ENCODE peak calls at places on chromosome 3, in seven cellular contexts. W is heart right ventricle, K is B cell, H is AG04449, X is lower lobe of right lung, G is progenitor cell of endocrine pancreas, P is GM13977. V is an unnamed sample.

GRCh38 chr3:134373942-134374790 is at the start of gene AMOTL2:
- DNase-seq in K (peak; percentile 4), X (peak; percentile 91), P (peak; percentile 72), G (peak; percentile 89), W (peak; percentile 89), H (peak; percentile 82), V (peak; percentile 99)

GRCh38 chr3:28077566-28077965 is 163.9 kb upstream of the CMC1 start:
- DNase-seq in H (no peak), X (no peak), P (no peak), G (no peak), W (no peak), K (no peak), V (peak; percentile 18)

GRCh38 chr3:14406336-14406735 is 3.9 kb downstream of the SLC6A6 start:
- DNase-seq in H (no peak), P (no peak), W (no peak), G (no peak), X (no peak), K (no peak), V (no peak)

GRCh38 chr3:135966349-135966695 is 794 bp downstream of the PPP2R3A start:
- DNase-seq in W (no peak), P (no peak), K (no peak), X (no peak), H (no peak), G (peak; percentile 44), V (no peak)

GRCh38 chr3:60743631-60744164 is 507.6 kb downstream of the FHIT start:
- DNase-seq in H (no peak), K (peak; percentile 2), X (no peak), W (no peak), G (no peak), P (no peak), V (no peak)

GRCh38 chr3:48507256-48508061 is 3.5 kb upstream of the SHISA5 start:
- DNase-seq in X (peak; percentile 65), P (peak; percentile 81), K (peak; percentile 81), H (no peak), G (peak; percentile 48), W (peak; percentile 39), V (peak; percentile 84)

GRCh38 chr3:149618151-149619123 is 39.4 kb downstream of the WWTR1 start:
- DNase-seq in G (no peak), P (no peak), K (no peak), W (peak; percentile 42), X (no peak), H (no peak), V (no peak)

GRCh38 chr3:126968995-126969385 is 13.9 kb upstream of the PLXNA1 start:
- DNase-seq in K (no peak), X (no peak), G (no peak), P (no peak), H (no peak), W (no peak), V (no peak)

GRCh38 chr3:111480091-111480490 is 61.9 kb upstream of the CD96 start:
- DNase-seq in G (no peak), W (no peak), K (no peak), H (no peak), P (no peak), X (no peak), V (no peak)
- TF ChIP-seq CTCF in G (no peak), W (no peak), K (no peak), H (no peak), P (no peak), X (no peak), V (no peak)

GRCh38 chr3:63908776-63909175 is 3.4 kb downstream of the SCAANT1 start:
- DNase-seq in X (no peak), K (no peak), H (no peak), P (no peak), W (no peak), G (no peak), V (no peak)

GRCh38 chr3:63910873-63911272 is 1.3 kb downstream of the SCAANT1 start:
- DNase-seq in K (no peak), G (no peak), P (peak; percentile 47), X (no peak), H (no peak), W (no peak), V (no peak)

GRCh38 chr3:63905731-63906620 is 6.2 kb downstream of the SCAANT1 start:
- DNase-seq in H (no peak), K (no peak), W (no peak), G (no peak), P (no peak), X (no peak), V (no peak)

GRCh38 chr3:63909431-63909830 is 2.8 kb downstream of the SCAANT1 start:
- DNase-seq in P (no peak), X (no peak), W (no peak), G (no peak), H (no peak), K (no peak), V (no peak)

DNA sequence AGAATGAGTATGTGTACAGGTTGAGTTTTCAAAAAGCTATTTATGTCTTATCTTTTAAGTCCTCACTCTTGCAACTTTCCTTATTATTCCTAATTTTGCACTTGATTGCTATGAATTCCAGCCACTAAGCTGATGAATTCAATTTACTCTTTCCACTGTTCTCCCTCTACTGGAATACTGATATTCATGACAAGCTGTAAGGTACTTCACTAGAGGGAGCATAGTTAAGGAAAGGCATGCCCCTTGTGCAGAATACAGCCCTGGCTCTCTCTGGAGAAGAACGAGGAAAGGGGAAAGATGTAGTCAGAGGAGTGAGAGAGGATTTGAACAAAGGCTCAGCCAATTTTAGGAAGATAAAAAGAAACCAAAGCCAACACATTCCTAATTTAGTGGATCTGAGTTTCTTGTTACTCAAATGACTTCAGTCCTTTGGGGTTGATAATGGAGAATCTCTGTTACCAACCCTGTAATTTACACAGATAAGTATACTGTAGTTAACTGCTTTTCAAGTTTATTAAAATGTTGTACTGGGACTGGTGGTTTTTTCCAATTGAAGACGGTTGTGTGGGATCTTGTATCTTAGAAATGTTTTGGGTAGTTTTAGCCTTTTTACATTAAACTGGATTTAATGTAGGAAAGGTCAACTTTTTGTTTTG is 4.0 kb downstream of the SCAANT1 start:
- DNase-seq in P (no peak), X (no peak), K (no peak), W (no peak), H (no peak), G (no peak), V (no peak)
- TF ChIP-seq CTCF in P (no peak), X (no peak), K (no peak), W (peak; percentile 55), H (peak; percentile 54), G (peak; percentile 23), V (no peak)

GRCh38 chr3:8501388-8502131 is at the start of gene LMCD1:
- DNase-seq in P (peak; percentile 61), G (peak; percentile 88), H (peak; percentile 80), X (peak; percentile 95), K (peak; percentile 82), W (peak; percentile 97), V (peak; percentile 95)
- TF ChIP-seq CTCF in P (no peak), G (peak; percentile 38), H (peak; percentile 53), X (peak; percentile 30), K (no peak), W (peak; percentile 49), V (no peak)

DNA sequence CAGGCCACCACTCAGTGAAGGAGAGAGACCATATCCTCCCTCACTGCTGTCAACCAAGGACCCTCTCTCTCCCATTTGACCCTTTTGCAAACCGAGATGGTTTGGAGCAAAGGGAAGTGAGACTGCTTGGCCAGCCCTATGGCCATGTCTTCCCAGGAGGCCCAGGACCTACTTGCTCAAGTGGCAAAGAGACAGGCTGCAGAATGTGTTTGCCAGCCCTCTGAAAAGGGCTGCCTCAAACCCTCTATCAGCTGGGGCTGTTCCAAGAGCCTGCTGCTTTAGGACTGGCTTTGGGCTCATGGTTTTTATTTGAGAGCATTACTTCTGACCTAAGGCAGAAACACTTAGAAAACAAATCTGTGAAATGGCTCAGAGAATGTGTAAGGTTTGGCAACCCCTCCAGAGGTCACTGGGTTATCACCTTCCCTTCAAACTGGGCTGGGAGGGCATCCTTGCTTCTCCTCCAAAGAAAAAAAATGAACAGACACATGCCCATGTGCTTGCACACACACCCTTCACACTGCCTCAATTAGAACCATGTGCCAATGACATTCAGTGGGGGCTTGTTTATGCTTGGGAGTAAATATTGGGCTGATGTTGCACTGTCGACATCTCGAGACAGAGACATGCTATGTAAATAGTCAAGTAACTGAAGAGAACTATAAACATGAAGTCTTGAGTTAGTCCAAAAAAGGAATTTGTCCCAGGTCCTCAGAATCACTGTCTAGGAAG is 49.9 kb upstream of the CTDSPL start:
- DNase-seq in P (no peak), X (no peak), H (no peak), G (no peak), W (no peak), K (no peak), V (no peak)
- TF ChIP-seq CTCF in P (no peak), X (no peak), H (no peak), G (no peak), W (no peak), K (no peak), V (no peak)

DNA sequence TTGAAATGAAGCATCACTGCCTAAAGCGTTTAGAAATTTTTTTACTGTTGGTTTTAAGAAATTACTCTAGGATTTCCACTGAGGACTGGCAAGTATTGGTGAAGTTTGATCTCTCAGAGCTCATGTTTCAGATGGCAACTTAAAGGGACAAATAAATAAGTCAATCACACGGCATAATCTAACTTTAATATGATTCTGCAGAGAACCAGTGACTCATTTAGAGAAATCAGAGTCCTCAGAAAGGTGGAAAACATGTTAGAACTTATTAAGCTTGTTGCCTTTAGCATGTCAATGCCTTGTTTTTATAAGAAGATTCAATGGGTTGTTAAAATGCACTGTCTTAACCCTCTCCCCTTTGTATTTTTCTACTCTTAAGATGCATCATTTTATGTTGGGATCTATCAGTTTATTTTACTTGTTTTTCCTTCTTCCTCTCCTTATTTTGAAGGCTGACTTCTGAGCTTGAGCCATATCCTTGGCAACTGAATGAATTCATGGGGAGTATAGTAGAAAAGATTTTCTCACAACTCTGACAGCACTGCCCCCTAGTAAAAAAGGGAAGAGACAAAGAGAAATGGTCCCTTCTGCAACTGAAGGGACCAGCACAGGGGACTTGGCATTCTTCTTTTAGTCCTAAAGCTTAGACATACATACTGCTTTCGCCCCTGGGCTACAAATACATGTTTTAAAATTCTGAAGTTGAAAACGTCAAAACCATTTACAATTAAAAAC is 431.2 kb downstream of the LPP start:
- DNase-seq in P (no peak), G (no peak), H (no peak), W (no peak), X (no peak), K (peak; percentile 32), V (no peak)
- TF ChIP-seq CTCF in P (no peak), G (no peak), H (no peak), W (peak; percentile 21), X (no peak), K (no peak), V (no peak)

GRCh38 chr3:152444029-152444641 is 175.4 kb downstream of the MBNL1 start:
- DNase-seq in H (no peak), P (peak; percentile 16), K (peak; percentile 51), W (no peak), X (no peak), G (no peak), V (no peak)
- TF ChIP-seq CTCF in H (peak; percentile 34), P (peak; percentile 70), K (peak; percentile 79), W (peak; percentile 81), X (peak; percentile 64), G (peak; percentile 68), V (peak; percentile 63)

GRCh38 chr3:15997274-15997943 is 177.1 kb upstream of the GALNT15 start:
- DNase-seq in K (no peak), W (no peak), P (peak; percentile 59), G (no peak), X (no peak), H (no peak), V (no peak)
- TF ChIP-seq CTCF in K (no peak), W (no peak), P (no peak), G (no peak), X (no peak), H (no peak), V (no peak)

GRCh38 chr3:5607581-5607980 is 420.1 kb downstream of the EDEM1 start:
- DNase-seq in P (no peak), W (no peak), H (no peak), X (no peak), G (no peak), K (no peak), V (no peak)
- TF ChIP-seq CTCF in P (no peak), W (no peak), H (no peak), X (no peak), G (no peak), K (no peak), V (no peak)